ENCODE peak calls at places on chromosomes 1 and 21, in four cellular contexts. H is MM.1S, I is GM23338, G is SK-N-SH. J is an unnamed sample.
A peak's percentile ranks its signal among the peaks of the same experiment; 100 is the strongest.

GRCh38 chr1:153793261-153793972 is 18.2 kb downstream of the SLC27A3 start:
- DNase-seq in G (no peak), H (no peak), I (peak; percentile 60), J (peak; percentile 82)

GRCh38 chr1:1562556-1563195 is 12.0 kb downstream of the SSU72 start:
- DNase-seq in I (no peak), G (no peak), H (no peak), J (no peak)

GRCh38 chr1:209213989-209214388 is 369.5 kb upstream of the CAMK1G start:
- DNase-seq in H (no peak), I (no peak), G (no peak), J (no peak)

GRCh38 chr1:211604548-211604947 is 25.6 kb upstream of the SLC30A1 start:
- DNase-seq in I (no peak), H (no peak), G (no peak), J (no peak)

GRCh38 chr1:45348020-45348419 is 7.8 kb upstream of the MUTYH start:
- DNase-seq in H (no peak), I (no peak), G (no peak), J (no peak)

GRCh38 chr1:154414606-154415005 is 9.5 kb downstream of the IL6R start:
- DNase-seq in G (no peak), H (no peak), I (no peak), J (no peak)

GRCh38 chr1:93993731-93994130 is 84.5 kb upstream of the GCLM start:
- DNase-seq in H (no peak), G (no peak), I (no peak), J (no peak)

GRCh38 chr1:33256335-33256700 is at the start of gene ZNF362:
- DNase-seq in I (peak; percentile 79), G (no peak), H (peak; percentile 67), J (peak; percentile 86)

GRCh38 chr1:55234016-55234415 is 18.9 kb upstream of the USP24 start:
- DNase-seq in H (no peak), G (no peak), I (no peak), J (no peak)

GRCh38 chr1:19065526-19066247 is 109.2 kb upstream of the IFFO2 start:
- DNase-seq in I (no peak), G (no peak), H (no peak), J (no peak)

GRCh38 chr1:59044535-59045121 is 252.3 kb upstream of the FGGY start:
- DNase-seq in I (no peak), H (no peak), G (no peak), J (no peak)

GRCh38 chr1:58815069-58815679 is 31.3 kb upstream of the JUN start:
- DNase-seq in H (peak; percentile 76), G (peak; percentile 33), I (peak; percentile 89), J (peak; percentile 52)

GRCh38 chr21:41396452-41397107 is 29.5 kb upstream of the MX1 start:
- DNase-seq in I (peak; percentile 18), G (no peak), H (no peak), J (peak; percentile 20)

GRCh38 chr1:68120136-68120791 is 69.8 kb upstream of the DIRAS3 start:
- DNase-seq in H (peak; percentile 76), G (peak; percentile 56), I (peak; percentile 83), J (peak; percentile 72)

DNA sequence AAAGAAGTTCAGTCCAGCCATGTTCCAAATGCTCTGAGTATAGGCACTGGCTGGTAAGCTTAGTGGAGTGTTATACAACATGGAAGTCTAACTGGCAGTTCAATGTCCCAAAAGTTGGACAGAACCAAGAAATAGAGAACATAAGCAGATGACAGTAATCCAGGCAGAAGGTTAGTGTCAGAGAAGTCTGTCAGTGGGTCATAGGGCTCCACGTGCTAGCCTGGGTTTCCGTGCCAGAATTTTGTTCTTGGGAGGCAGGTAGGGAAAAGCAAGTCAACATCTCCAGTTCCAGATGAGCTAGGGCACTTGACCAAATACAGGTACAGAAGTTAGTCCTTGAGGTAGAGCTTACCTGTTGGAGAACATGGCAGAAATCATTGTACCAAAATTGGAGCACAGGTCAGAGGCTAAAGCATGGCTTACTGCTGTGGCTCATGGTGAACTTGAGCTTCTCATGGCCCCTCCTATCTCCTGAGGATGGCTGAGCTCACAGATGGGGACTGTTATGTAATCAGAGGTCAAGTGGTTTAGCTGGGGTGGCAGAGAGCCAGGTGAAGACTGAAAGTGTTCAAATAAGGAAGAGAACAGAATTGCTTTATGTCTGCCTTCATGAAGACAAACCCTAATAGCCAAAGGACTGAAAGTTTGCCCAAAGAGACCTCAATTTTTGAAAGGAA is 170.8 kb downstream of the NFIA start:
- DNase-seq in G (no peak), H (no peak), I (no peak), J (no peak)
- TF ChIP-seq EZH2phosphoT487 in G (no peak), H (no peak), I (no peak), J (no peak)

DNA sequence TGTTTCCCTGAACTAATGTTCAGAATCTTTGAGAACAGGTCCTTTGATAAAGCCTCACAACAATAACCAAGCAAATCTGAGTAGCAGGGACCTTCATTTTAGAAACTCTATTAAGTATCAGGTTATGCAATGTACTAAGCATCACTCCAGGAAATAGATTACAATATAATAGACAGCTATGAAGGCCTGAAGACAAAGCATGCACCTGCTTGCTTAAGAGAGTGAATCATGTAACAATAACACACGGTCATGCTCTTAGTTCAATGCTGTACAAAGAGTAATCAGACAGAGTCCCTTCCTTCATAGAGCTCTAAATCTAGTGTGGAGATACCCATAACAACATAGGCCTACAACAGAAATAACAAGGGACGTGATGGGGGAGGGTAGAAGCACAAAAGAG is 8.1 kb upstream of the CMPK1 start:
- DNase-seq in H (no peak), I (no peak), G (no peak), J (no peak)
- TF ChIP-seq EZH2phosphoT487 in H (no peak), I (no peak), G (no peak), J (no peak)

GRCh38 chr1:244341455-244342450 is 110.0 kb downstream of the ADSS2 start:
- DNase-seq in G (no peak), H (no peak), I (peak; percentile 79), J (peak; percentile 51)
- TF ChIP-seq EZH2phosphoT487 in G (no peak), H (no peak), I (no peak), J (no peak)

GRCh38 chr1:88061106-88061829 is 622.8 kb upstream of the PKN2 start:
- DNase-seq in H (peak; percentile 66), G (peak; percentile 14), I (peak; percentile 86), J (peak; percentile 76)
- TF ChIP-seq EZH2phosphoT487 in H (no peak), G (no peak), I (no peak), J (no peak)

DNA sequence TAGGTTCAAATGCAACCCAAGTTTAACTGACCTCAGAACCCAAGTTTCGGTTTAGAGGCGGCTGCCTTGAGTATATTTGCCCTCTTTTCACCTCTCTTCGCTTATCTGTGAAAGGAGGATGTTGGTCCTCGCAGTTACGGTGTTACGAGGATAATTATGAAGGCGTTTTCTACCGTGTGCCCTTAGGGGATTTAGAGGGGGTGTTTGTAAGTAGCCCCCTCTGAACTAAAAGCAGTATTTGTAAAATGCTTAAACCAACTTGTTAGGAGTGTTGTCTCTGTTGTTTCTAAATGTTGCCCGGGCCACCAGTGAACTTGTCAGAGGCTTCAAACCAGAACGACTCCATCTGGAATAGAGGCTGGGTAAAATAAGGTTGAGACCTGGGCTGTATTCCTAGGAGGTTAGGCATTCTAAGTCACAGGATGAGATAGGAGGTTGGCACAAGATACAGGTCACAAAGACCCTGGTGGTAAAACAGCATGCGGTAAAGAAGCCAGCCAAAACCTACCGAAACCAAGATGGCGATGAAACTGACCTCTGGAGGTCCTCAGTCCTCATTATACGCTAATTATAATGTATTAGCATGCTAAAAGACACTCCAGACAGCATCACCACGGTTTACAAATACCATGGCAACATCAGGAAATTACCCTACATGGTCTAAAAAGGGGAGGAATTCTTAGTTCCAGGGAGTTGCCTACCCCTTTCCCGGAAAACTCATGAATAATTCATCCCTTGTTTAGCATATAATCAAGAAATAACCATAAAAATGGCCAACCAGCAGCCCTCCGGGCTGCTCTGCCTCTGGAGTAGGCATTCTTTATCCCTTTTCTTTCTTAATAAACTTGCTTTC is 1.0 kb upstream of the PSRC1 start:
- DNase-seq in I (peak; percentile 83), H (peak; percentile 53), G (no peak), J (no peak)
- TF ChIP-seq EZH2phosphoT487 in I (no peak), H (no peak), G (no peak), J (no peak)

GRCh38 chr1:92655197-92655801 is 129.6 kb downstream of the EVI5 start:
- DNase-seq in G (no peak), I (no peak), H (no peak), J (no peak)

DNA sequence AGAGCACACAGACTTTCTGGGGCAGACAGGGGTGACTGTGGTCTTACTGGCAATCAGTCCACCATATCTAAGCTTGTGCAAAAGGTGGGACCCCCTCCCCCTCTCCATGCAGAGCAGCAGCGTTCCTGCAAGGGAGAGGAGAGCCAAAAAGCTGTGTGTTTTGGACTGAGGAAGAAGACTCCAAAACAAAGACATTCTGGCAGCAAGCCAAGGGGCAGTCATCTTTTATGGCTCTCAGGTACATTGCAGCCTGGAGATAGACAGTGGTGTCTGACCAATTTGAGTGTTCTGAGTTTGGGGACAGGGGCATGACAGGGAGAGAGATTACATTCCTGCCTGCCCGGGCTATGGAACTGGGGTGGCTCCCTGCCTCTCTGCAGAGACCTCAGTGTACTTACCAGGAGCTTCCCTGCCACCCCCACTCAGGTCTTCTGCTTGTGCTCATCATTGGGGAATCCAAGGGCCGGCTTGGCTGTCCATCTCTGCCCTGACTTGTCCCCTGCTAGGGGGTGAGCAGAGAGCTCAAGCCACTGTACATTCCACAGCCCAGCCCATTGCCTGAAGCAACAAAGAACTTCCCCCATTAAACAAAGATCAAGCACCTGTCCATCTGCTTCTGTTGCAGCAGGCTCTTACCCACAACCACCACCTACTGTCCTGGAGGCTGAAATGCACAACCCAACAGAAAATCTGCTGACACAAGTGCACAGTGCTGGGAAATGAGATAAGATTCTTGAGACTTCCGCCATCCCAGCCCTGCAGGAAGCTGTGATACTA is 131.1 kb downstream of the EVI5 start:
- DNase-seq in G (no peak), I (no peak), H (no peak), J (no peak)
- TF ChIP-seq EZH2phosphoT487 in G (no peak), I (no peak), H (no peak), J (no peak)

GRCh38 chr1:39690225-39690624 is 1.0 kb downstream of the HPCAL4 start:
- DNase-seq in H (no peak), G (no peak), I (no peak), J (no peak)

GRCh38 chr1:39694026-39694425 is 2.8 kb upstream of the HPCAL4 start:
- DNase-seq in G (no peak), I (no peak), H (no peak), J (no peak)

GRCh38 chr1:39691383-39692151 is at the start of gene HPCAL4:
- DNase-seq in G (peak; percentile 96), I (peak; percentile 99), H (peak; percentile 96), J (peak; percentile 99)

GRCh38 chr1:39690943-39691382 is 270 bp downstream of the HPCAL4 start:
- DNase-seq in I (no peak), G (peak; percentile 47), H (no peak), J (no peak)

GRCh38 chr1:39692152-39693064 is 1.2 kb upstream of the HPCAL4 start:
- DNase-seq in I (peak; percentile 90), G (peak; percentile 76), H (no peak), J (peak; percentile 70)
- TF ChIP-seq EZH2phosphoT487 in I (peak; percentile 17), G (no peak), H (no peak), J (peak; percentile 81)

GRCh38 chr1:108068141-108068540 is 103.2 kb upstream of the VAV3 start:
- DNase-seq in H (no peak), G (no peak), I (peak; percentile 61), J (no peak)
- TF ChIP-seq EZH2phosphoT487 in H (no peak), G (no peak), I (no peak), J (no peak)

DNA sequence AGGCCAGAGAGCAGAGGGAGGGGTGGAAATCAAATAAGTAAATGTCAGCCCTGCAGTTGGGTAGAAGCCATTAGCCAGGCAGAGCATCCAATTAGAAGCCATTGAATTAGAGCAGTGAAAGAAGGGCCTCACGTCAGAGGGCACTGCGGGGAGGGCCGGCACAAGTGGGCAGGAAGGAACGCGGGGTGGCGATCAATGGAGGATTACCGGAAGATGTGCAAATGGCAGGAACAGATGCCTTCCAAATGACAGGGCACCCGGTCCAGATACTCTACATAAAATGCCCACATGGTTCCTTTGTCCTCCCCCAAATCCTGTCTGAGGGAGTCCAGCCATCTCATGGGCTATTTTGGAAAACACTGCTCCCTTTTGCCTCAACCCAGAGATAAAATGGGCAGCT is 3.4 kb upstream of the KLHDC8A start:
- DNase-seq in G (peak; percentile 30), I (no peak), H (no peak), J (peak; percentile 85)
- TF ChIP-seq EZH2phosphoT487 in G (no peak), I (no peak), H (no peak), J (no peak)

J was measured in neural progenitor cell.